ENCODE peak calls at places on chromosome 12, in six cellular contexts. W is mammary epithelial cell, A is lower lobe of right lung, N is stomach, Y is A549, E is neural progenitor cell. Z is an unnamed sample.

GRCh38 chr12:49422038-49422575 is 54.8 kb downstream of the SPATS2 start:
- DNase-seq in W (no peak), A (no peak), N (no peak), Y (no peak), E (no peak), Z (no peak)

GRCh38 chr12:74365178-74365964 is 172.3 kb upstream of the ATXN7L3B start:
- DNase-seq in W (peak), A (peak), N (no peak), Y (no peak), E (peak), Z (peak)

GRCh38 chr12:26493656-26494055 is 298.3 kb downstream of the SSPN start:
- DNase-seq in W (peak), A (no peak), N (no peak), Y (no peak), E (no peak), Z (no peak)

GRCh38 chr12:119704065-119704747 is 36.3 kb downstream of the PRKAB1 start:
- DNase-seq in W (no peak), A (no peak), N (no peak), Y (no peak), E (no peak), Z (no peak)

GRCh38 chr12:12714276-12715001 is 2.7 kb upstream of the CDKN1B start:
- DNase-seq in W (no peak), A (peak), N (peak), Y (no peak), E (peak), Z (peak)

GRCh38 chr12:94100254-94100653 is 48.1 kb upstream of the PLXNC1 start:
- DNase-seq in W (peak), A (no peak), N (no peak), Y (no peak), E (no peak), Z (peak)

GRCh38 chr12:39993261-39993660 is 112.6 kb downstream of the SLC2A13 start:
- DNase-seq in W (no peak), A (no peak), N (no peak), Y (no peak), E (no peak), Z (no peak)

GRCh38 chr12:96015672-96016071 is 19.5 kb upstream of the HAL start:
- DNase-seq in W (peak), A (no peak), N (peak), Y (peak), E (peak), Z (peak)

GRCh38 chr12:124636138-124636968 is 68.9 kb upstream of the NCOR2 start:
- DNase-seq in W (peak), A (no peak), N (peak), Y (no peak), E (no peak), Z (peak)

GRCh38 chr12:81084848-81085350 is 7.0 kb downstream of the ACSS3 start:
- DNase-seq in W (no peak), A (no peak), N (no peak), Y (no peak), E (no peak), Z (peak)

GRCh38 chr12:122880668-122881067 is 15.3 kb downstream of the VPS37B start:
- DNase-seq in W (no peak), A (no peak), N (no peak), Y (peak), E (peak), Z (peak)

GRCh38 chr12:67484788-67485480 is 163.6 kb upstream of the DYRK2 start:
- DNase-seq in W (no peak), A (no peak), N (no peak), Y (no peak), E (no peak), Z (no peak)

GRCh38 chr12:75840994-75841355 is 190.6 kb downstream of the PHLDA1 start:
- DNase-seq in W (no peak), A (no peak), N (no peak), Y (no peak), E (no peak), Z (no peak)

GRCh38 chr12:123602651-123603195 is 824 bp downstream of the DDX55 start:
- DNase-seq in W (peak), A (no peak), N (peak), Y (no peak), E (peak), Z (peak)

GRCh38 chr12:99439399-99439798 is 208.2 kb upstream of the GARIN6 start:
- DNase-seq in W (no peak), A (no peak), N (no peak), Y (no peak), E (no peak), Z (no peak)

GRCh38 chr12:129873458-129873857 is 30.4 kb downstream of the TMEM132D start:
- DNase-seq in W (no peak), A (no peak), N (no peak), Y (no peak), E (peak), Z (no peak)

GRCh38 chr12:110371408-110372055 is 32.0 kb downstream of the ANAPC7 start:
- DNase-seq in W (peak), A (peak), N (no peak), Y (no peak), E (no peak), Z (no peak)

GRCh38 chr12:108689314-108690190 is 41.8 kb downstream of the CORO1C start:
- DNase-seq in W (no peak), A (peak), N (no peak), Y (no peak), E (no peak), Z (peak)

DNA sequence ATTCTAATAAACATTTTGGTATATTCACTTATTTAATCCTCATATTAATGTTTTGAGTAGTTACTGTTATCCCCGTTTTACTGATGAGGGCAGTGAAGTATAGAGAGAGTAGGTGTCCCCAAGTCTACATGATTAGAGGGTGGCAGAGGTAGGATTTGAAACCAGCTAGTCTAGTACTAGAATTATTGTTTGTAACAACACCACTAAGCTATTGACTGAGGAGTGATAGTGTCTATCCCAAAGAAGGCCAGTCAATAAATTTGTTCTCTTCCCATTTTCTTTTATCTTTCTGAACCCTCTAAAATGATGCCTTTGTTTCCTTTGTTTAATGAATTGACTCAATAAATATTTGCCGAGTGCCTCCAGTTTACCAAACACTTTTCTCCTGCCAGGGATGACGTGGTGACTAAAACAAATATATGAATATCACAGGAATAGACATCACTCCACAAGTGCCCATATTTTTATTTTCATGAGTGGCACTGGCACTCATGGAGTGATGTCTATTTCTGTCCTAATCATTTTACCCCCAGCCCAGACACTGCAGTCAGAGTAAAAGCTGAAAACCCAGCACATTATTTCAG is 247.5 kb downstream of the SLC16A7 start:
- DNase-seq in W (no peak), A (no peak), N (no peak), Y (no peak), E (no peak), Z (no peak)
- TF ChIP-seq CTCF in W (no peak), A (no peak), N (no peak), Y (no peak), E (no peak), Z (no peak)

DNA sequence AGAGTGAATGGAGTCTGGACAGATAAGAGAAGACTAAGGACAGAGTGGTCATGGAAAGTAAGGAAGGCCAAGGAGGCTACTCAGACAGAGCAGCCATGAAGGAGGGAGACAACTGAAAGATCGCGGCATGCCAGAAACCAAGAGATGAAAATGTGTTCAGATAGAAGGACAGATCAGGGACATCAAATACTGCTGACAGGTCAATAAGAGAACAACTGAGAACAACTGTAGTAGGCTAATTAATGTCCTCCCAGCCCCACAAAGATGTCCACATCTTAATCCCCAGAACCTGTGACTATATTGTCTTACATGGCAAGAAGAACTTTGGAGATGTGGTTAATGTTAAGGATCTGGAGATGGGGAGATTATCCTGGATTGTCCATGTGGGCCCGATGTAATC is 15.0 kb upstream of the HELB start:
- DNase-seq in W (no peak), A (no peak), N (no peak), Y (no peak), E (no peak), Z (no peak)
- H3K4me3 ChIP-seq in W (no peak), A (no peak), N (no peak), Y (no peak), E (no peak), Z (no peak)

DNA sequence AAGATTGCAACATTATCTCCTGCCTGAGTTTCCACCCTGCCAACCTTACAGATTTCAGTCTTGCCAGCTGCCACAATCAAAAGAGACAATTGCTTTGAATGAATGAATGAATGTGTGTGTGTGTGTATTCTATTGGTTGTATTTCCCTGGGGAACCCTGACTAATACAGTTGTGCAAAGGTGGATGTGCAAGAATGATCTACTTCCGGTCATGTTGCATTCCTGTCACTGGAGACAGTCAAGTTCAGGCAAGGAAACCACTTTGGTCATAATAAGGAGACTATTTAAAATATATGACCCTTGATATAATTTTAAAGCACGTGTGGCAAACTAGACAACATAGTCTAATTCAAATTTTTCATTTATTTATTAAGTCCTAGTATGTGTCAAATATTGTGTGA is 13.1 kb downstream of the RERG start:
- DNase-seq in W (no peak), A (no peak), N (no peak), Y (no peak), E (no peak), Z (no peak)
- TF ChIP-seq CTCF in W (peak), A (no peak), N (no peak), Y (peak), E (peak), Z (peak)

GRCh38 chr12:57451233-57451778 is 3.8 kb upstream of the INHBE start:
- DNase-seq in W (no peak), A (no peak), N (no peak), Y (no peak), E (no peak), Z (peak)

GRCh38 chr12:57449375-57449774 is 5.7 kb upstream of the INHBE start:
- DNase-seq in W (no peak), A (no peak), N (no peak), Y (no peak), E (no peak), Z (no peak)

GRCh38 chr12:57448669-57449068 is 6.4 kb upstream of the INHBE start:
- DNase-seq in W (no peak), A (no peak), N (no peak), Y (no peak), E (no peak), Z (no peak)

GRCh38 chr12:57452181-57452936 is 2.7 kb upstream of the INHBE start:
- DNase-seq in W (no peak), A (no peak), N (no peak), Y (no peak), E (no peak), Z (peak)

GRCh38 chr12:57450057-57450456 is 5.0 kb upstream of the INHBE start:
- DNase-seq in W (no peak), A (no peak), N (no peak), Y (no peak), E (no peak), Z (no peak)
- H3K4me3 ChIP-seq in W (no peak), A (no peak), N (no peak), Y (no peak), E (no peak), Z (no peak)

GRCh38 chr12:4224211-4224878 is 49.2 kb upstream of the CCND2 start:
- DNase-seq in W (no peak), A (no peak), N (no peak), Y (no peak), E (no peak), Z (no peak)

GRCh38 chr12:4230526-4230925 is 43.0 kb upstream of the CCND2 start:
- DNase-seq in W (no peak), A (no peak), N (no peak), Y (no peak), E (no peak), Z (no peak)

GRCh38 chr12:4225571-4225970 is 48.0 kb upstream of the CCND2 start:
- DNase-seq in W (no peak), A (no peak), N (no peak), Y (no peak), E (no peak), Z (no peak)

GRCh38 chr12:4227046-4227445 is 46.5 kb upstream of the CCND2 start:
- DNase-seq in W (no peak), A (no peak), N (no peak), Y (no peak), E (no peak), Z (no peak)

DNA sequence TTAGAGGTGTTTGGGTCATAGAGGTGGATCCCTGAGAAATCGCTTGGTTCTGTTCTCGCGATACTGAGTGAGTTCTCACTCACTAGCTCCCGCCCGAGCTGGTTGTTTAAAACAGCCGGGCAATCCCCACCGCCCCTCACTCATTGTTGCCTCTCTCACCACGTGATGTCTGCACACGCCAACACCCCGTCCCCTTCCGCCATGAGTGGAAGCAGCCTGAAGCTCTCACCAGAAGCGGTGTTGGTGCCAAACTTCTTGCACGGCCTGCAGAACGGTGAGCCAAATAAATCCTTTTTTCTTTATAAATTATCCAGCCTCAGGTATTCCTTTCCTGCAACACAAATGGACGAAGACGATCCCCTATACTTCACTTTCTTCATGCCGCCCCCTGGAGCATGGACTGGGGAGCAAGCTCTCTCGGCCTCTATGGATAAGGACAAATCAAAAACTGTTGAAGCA is 45.4 kb upstream of the CCND2 start:
- DNase-seq in W (no peak), A (no peak), N (no peak), Y (no peak), E (no peak), Z (no peak)
- TF ChIP-seq CTCF in W (no peak), A (no peak), N (no peak), Y (no peak), E (peak), Z (no peak)

Z was measured in fibroblast of villous mesenchyme.